ENCODE peak calls at places on chromosomes 16 and 17, in eight cellular contexts. One of them, this sample, is unnamed.

GRCh38 chr17:38539386-38539785 is 66.4 kb downstream of the SRCIN1 start:
- DNase-seq in amygdala: no peak
- DNase-seq in neural progenitor cell: no peak
- DNase-seq in M059J: no peak
- DNase-seq in HTR-8/SVneo: no peak
- DNase-seq in NCI-H446: no peak
- DNase-seq in stimulated activated naive CD8-positive, alpha-beta T cell treated with anti-CD3 and anti-CD28 coated beads, Interleukin-15, Interleukin-2, amounts not matched to agents 100 U/mL and 50 U/mL, for 24 hours: no peak
- DNase-seq in HCT116: no peak
- DNase-seq in this sample: no peak

GRCh38 chr17:2303278-2304188 is at the start of the genes SMG6 and SRR:
- DNase-seq in amygdala: peak
- DNase-seq in neural progenitor cell: peak
- DNase-seq in M059J: peak
- DNase-seq in HTR-8/SVneo: peak
- DNase-seq in NCI-H446: peak
- DNase-seq in stimulated activated naive CD8-positive, alpha-beta T cell treated with anti-CD3 and anti-CD28 coated beads, Interleukin-15, Interleukin-2, amounts not matched to agents 100 U/mL and 50 U/mL, for 24 hours: peak
- DNase-seq in HCT116: peak
- DNase-seq in this sample: peak

GRCh38 chr17:73434154-73434553 is 122.4 kb upstream of the CDC42EP4 start:
- DNase-seq in amygdala: no peak
- DNase-seq in neural progenitor cell: no peak
- DNase-seq in M059J: no peak
- DNase-seq in HTR-8/SVneo: no peak
- DNase-seq in NCI-H446: no peak
- DNase-seq in stimulated activated naive CD8-positive, alpha-beta T cell treated with anti-CD3 and anti-CD28 coated beads, Interleukin-15, Interleukin-2, amounts not matched to agents 100 U/mL and 50 U/mL, for 24 hours: no peak
- DNase-seq in HCT116: no peak
- DNase-seq in this sample: no peak

GRCh38 chr16:35506898-35507194 is 2047.4 kb downstream of the TP53TG3F start:
- DNase-seq in amygdala: no peak
- DNase-seq in neural progenitor cell: no peak
- DNase-seq in M059J: no peak
- DNase-seq in HTR-8/SVneo: no peak
- DNase-seq in NCI-H446: no peak
- DNase-seq in stimulated activated naive CD8-positive, alpha-beta T cell treated with anti-CD3 and anti-CD28 coated beads, Interleukin-15, Interleukin-2, amounts not matched to agents 100 U/mL and 50 U/mL, for 24 hours: no peak
- DNase-seq in HCT116: no peak
- DNase-seq in this sample: no peak

GRCh38 chr17:36705651-36706436 is 104.5 kb downstream of the MRM1 start:
- DNase-seq in amygdala: no peak
- DNase-seq in neural progenitor cell: peak
- DNase-seq in M059J: peak
- DNase-seq in HTR-8/SVneo: peak
- DNase-seq in NCI-H446: peak
- DNase-seq in stimulated activated naive CD8-positive, alpha-beta T cell treated with anti-CD3 and anti-CD28 coated beads, Interleukin-15, Interleukin-2, amounts not matched to agents 100 U/mL and 50 U/mL, for 24 hours: peak
- DNase-seq in HCT116: peak
- DNase-seq in this sample: no peak

GRCh38 chr16:19008770-19009169 is 25.0 kb downstream of the TMC7 start:
- DNase-seq in amygdala: no peak
- DNase-seq in neural progenitor cell: no peak
- DNase-seq in M059J: no peak
- DNase-seq in HTR-8/SVneo: no peak
- DNase-seq in NCI-H446: no peak
- DNase-seq in stimulated activated naive CD8-positive, alpha-beta T cell treated with anti-CD3 and anti-CD28 coated beads, Interleukin-15, Interleukin-2, amounts not matched to agents 100 U/mL and 50 U/mL, for 24 hours: no peak
- DNase-seq in HCT116: no peak
- DNase-seq in this sample: peak

GRCh38 chr16:74468807-74469511 is 47.7 kb upstream of the CLEC18B start:
- DNase-seq in amygdala: no peak
- DNase-seq in neural progenitor cell: no peak
- DNase-seq in M059J: no peak
- DNase-seq in HTR-8/SVneo: no peak
- DNase-seq in NCI-H446: no peak
- DNase-seq in stimulated activated naive CD8-positive, alpha-beta T cell treated with anti-CD3 and anti-CD28 coated beads, Interleukin-15, Interleukin-2, amounts not matched to agents 100 U/mL and 50 U/mL, for 24 hours: no peak
- DNase-seq in HCT116: no peak
- DNase-seq in this sample: no peak

GRCh38 chr16:49492090-49492801 is 118.6 kb downstream of the C16orf78 start:
- DNase-seq in amygdala: no peak
- DNase-seq in neural progenitor cell: peak
- DNase-seq in M059J: no peak
- DNase-seq in HTR-8/SVneo: no peak
- DNase-seq in NCI-H446: peak
- DNase-seq in stimulated activated naive CD8-positive, alpha-beta T cell treated with anti-CD3 and anti-CD28 coated beads, Interleukin-15, Interleukin-2, amounts not matched to agents 100 U/mL and 50 U/mL, for 24 hours: peak
- DNase-seq in HCT116: no peak
- DNase-seq in this sample: no peak

GRCh38 chr17:2064980-2065785 is 10.3 kb downstream of the HIC1 start:
- DNase-seq in amygdala: no peak
- DNase-seq in neural progenitor cell: peak
- DNase-seq in M059J: no peak
- DNase-seq in HTR-8/SVneo: no peak
- DNase-seq in NCI-H446: no peak
- DNase-seq in stimulated activated naive CD8-positive, alpha-beta T cell treated with anti-CD3 and anti-CD28 coated beads, Interleukin-15, Interleukin-2, amounts not matched to agents 100 U/mL and 50 U/mL, for 24 hours: peak
- DNase-seq in HCT116: no peak
- DNase-seq in this sample: peak

GRCh38 chr16:4381072-4381934 is 9.7 kb downstream of the VASN start:
- DNase-seq in amygdala: no peak
- DNase-seq in neural progenitor cell: no peak
- DNase-seq in M059J: no peak
- DNase-seq in HTR-8/SVneo: no peak
- DNase-seq in NCI-H446: no peak
- DNase-seq in stimulated activated naive CD8-positive, alpha-beta T cell treated with anti-CD3 and anti-CD28 coated beads, Interleukin-15, Interleukin-2, amounts not matched to agents 100 U/mL and 50 U/mL, for 24 hours: no peak
- DNase-seq in HCT116: no peak
- DNase-seq in this sample: no peak

GRCh38 chr17:59815965-59816364 is 76.8 kb downstream of the TUBD1 start:
- DNase-seq in amygdala: no peak
- DNase-seq in neural progenitor cell: no peak
- DNase-seq in M059J: no peak
- DNase-seq in HTR-8/SVneo: no peak
- DNase-seq in NCI-H446: no peak
- DNase-seq in stimulated activated naive CD8-positive, alpha-beta T cell treated with anti-CD3 and anti-CD28 coated beads, Interleukin-15, Interleukin-2, amounts not matched to agents 100 U/mL and 50 U/mL, for 24 hours: no peak
- DNase-seq in HCT116: no peak
- DNase-seq in this sample: peak

GRCh38 chr17:8122923-8123694 is 797 bp downstream of the HES7 start:
- DNase-seq in amygdala: no peak
- DNase-seq in neural progenitor cell: peak
- DNase-seq in M059J: peak
- DNase-seq in HTR-8/SVneo: no peak
- DNase-seq in NCI-H446: no peak
- DNase-seq in stimulated activated naive CD8-positive, alpha-beta T cell treated with anti-CD3 and anti-CD28 coated beads, Interleukin-15, Interleukin-2, amounts not matched to agents 100 U/mL and 50 U/mL, for 24 hours: peak
- DNase-seq in HCT116: no peak
- DNase-seq in this sample: peak

GRCh38 chr16:88662222-88662842 is 559 bp downstream of the MVD start:
- DNase-seq in amygdala: no peak
- DNase-seq in neural progenitor cell: peak
- DNase-seq in M059J: no peak
- DNase-seq in HTR-8/SVneo: no peak
- DNase-seq in NCI-H446: no peak
- DNase-seq in stimulated activated naive CD8-positive, alpha-beta T cell treated with anti-CD3 and anti-CD28 coated beads, Interleukin-15, Interleukin-2, amounts not matched to agents 100 U/mL and 50 U/mL, for 24 hours: no peak
- DNase-seq in HCT116: no peak
- DNase-seq in this sample: no peak

GRCh38 chr17:81511800-81512559 is 619 bp downstream of the ACTG1 start:
- DNase-seq in amygdala: no peak
- DNase-seq in neural progenitor cell: no peak
- DNase-seq in M059J: no peak
- DNase-seq in HTR-8/SVneo: no peak
- DNase-seq in NCI-H446: no peak
- DNase-seq in stimulated activated naive CD8-positive, alpha-beta T cell treated with anti-CD3 and anti-CD28 coated beads, Interleukin-15, Interleukin-2, amounts not matched to agents 100 U/mL and 50 U/mL, for 24 hours: peak
- DNase-seq in HCT116: no peak
- DNase-seq in this sample: no peak

GRCh38 chr16:11251525-11252481 is 4.2 kb downstream of the SOCS1 start:
- DNase-seq in amygdala: no peak
- DNase-seq in neural progenitor cell: no peak
- DNase-seq in M059J: peak
- DNase-seq in HTR-8/SVneo: no peak
- DNase-seq in NCI-H446: no peak
- DNase-seq in stimulated activated naive CD8-positive, alpha-beta T cell treated with anti-CD3 and anti-CD28 coated beads, Interleukin-15, Interleukin-2, amounts not matched to agents 100 U/mL and 50 U/mL, for 24 hours: peak
- DNase-seq in HCT116: no peak
- DNase-seq in this sample: peak

GRCh38 chr17:13228225-13228624 is 210.4 kb upstream of the ELAC2 start:
- DNase-seq in amygdala: no peak
- DNase-seq in neural progenitor cell: no peak
- DNase-seq in M059J: no peak
- DNase-seq in HTR-8/SVneo: no peak
- DNase-seq in NCI-H446: no peak
- DNase-seq in stimulated activated naive CD8-positive, alpha-beta T cell treated with anti-CD3 and anti-CD28 coated beads, Interleukin-15, Interleukin-2, amounts not matched to agents 100 U/mL and 50 U/mL, for 24 hours: no peak
- DNase-seq in HCT116: no peak
- DNase-seq in this sample: no peak

GRCh38 chr16:49600541-49600940 is 226.9 kb downstream of the C16orf78 start:
- DNase-seq in amygdala: no peak
- DNase-seq in neural progenitor cell: no peak
- DNase-seq in M059J: no peak
- DNase-seq in HTR-8/SVneo: no peak
- DNase-seq in NCI-H446: no peak
- DNase-seq in stimulated activated naive CD8-positive, alpha-beta T cell treated with anti-CD3 and anti-CD28 coated beads, Interleukin-15, Interleukin-2, amounts not matched to agents 100 U/mL and 50 U/mL, for 24 hours: no peak
- DNase-seq in HCT116: no peak
- DNase-seq in this sample: no peak